ENCODE peak calls at places on chromosome 3, in ten cellular contexts. S is COR-L47; P is D341Med; B is LoVo; M is stimulated activated CD4-positive, alpha-beta T cell treated with anti-CD3 and anti-CD28 coated beads, Interleukin-12 subunit alpha, Interleukin-12 subunit beta, amount 100 ng/mL, for 24 hours; D is cardiac muscle cell; J is activated CD4-positive, alpha-beta T cell treated with anti-CD3 and anti-CD28 coated beads, Interleukin-2, amount 50 U/mL, for 24 hours; V is memory B cell; N is activated gamma-delta T cell treated with Interleukin-2 at 50 U/mL for 16 hours; X is stimulated activated CD8-positive, alpha-beta memory T cell treated with anti-CD3 and anti-CD28 coated beads, Interleukin-4, amount 100 ng/mL, for 1 hour. U is an unnamed sample.

GRCh38 chr3:153513236-153513635 is 351.2 kb downstream of the RAP2B start:
- DNase-seq in S (peak; percentile 10), V (no peak), B (peak; percentile 11), J (no peak), M (no peak), N (no peak), P (no peak), X (no peak), D (peak; percentile 13), U (no peak)

GRCh38 chr3:127135241-127136023 is 57.5 kb upstream of the PRR23E start:
- DNase-seq in X (no peak), B (no peak), S (no peak), D (peak; percentile 32), M (no peak), P (no peak), V (no peak), J (no peak), N (no peak), U (peak; percentile 13)

GRCh38 chr3:17742092-17742836 is at the start of gene TBC1D5:
- DNase-seq in M (peak; percentile 87), V (peak; percentile 90), D (peak; percentile 99), X (peak; percentile 83), N (peak; percentile 87), S (peak; percentile 90), P (peak; percentile 99), J (peak; percentile 75), B (peak; percentile 97), U (peak; percentile 94)

GRCh38 chr3:110783541-110783940 is 288.1 kb upstream of the NECTIN3 start:
- DNase-seq in P (no peak), N (no peak), D (no peak), S (no peak), B (no peak), M (no peak), V (no peak), J (no peak), X (no peak), U (no peak)

GRCh38 chr3:52393959-52394670 is 50.8 kb downstream of the SEMA3G start:
- DNase-seq in S (no peak), N (no peak), D (no peak), M (no peak), J (no peak), V (no peak), B (no peak), X (no peak), P (no peak), U (no peak)

GRCh38 chr3:184619348-184619747 is 57.8 kb downstream of the EPHB3 start:
- DNase-seq in N (peak; percentile 14), P (no peak), M (no peak), J (no peak), D (peak; percentile 25), V (no peak), S (no peak), B (no peak), X (no peak), U (no peak)

GRCh38 chr3:185646382-185647133 is 60.5 kb downstream of the SENP2 start:
- DNase-seq in X (no peak), D (no peak), M (no peak), P (no peak), S (no peak), B (no peak), V (peak; percentile 14), N (no peak), J (no peak), U (no peak)

GRCh38 chr3:14796403-14797077 is 22.2 kb upstream of the FGD5 start:
- DNase-seq in N (no peak), B (no peak), J (no peak), P (no peak), D (no peak), V (no peak), M (no peak), X (no peak), S (no peak), U (peak; percentile 28)

GRCh38 chr3:37477713-37478487 is 303.5 kb upstream of the LRRFIP2 start:
- DNase-seq in S (no peak), M (no peak), V (no peak), X (no peak), B (no peak), N (no peak), P (no peak), D (no peak), J (no peak), U (no peak)

GRCh38 chr3:175208316-175208715 is 349.2 kb downstream of the NAALADL2 start:
- DNase-seq in S (no peak), B (no peak), P (no peak), D (peak; percentile 47), X (no peak), V (no peak), M (no peak), N (no peak), J (no peak), U (no peak)

GRCh38 chr3:24119321-24119751 is 174.2 kb downstream of the NR1D2 start:
- DNase-seq in J (no peak), D (peak; percentile 74), X (no peak), B (peak; percentile 20), N (no peak), S (no peak), P (no peak), V (no peak), M (no peak), U (no peak)

GRCh38 chr3:31275038-31275562 is 257.6 kb upstream of the STT3B start:
- DNase-seq in B (peak; percentile 48), V (no peak), S (no peak), D (peak; percentile 73), J (no peak), N (no peak), X (no peak), M (no peak), P (no peak), U (no peak)

GRCh38 chr3:89434621-89435380 is 327.4 kb downstream of the EPHA3 start:
- DNase-seq in D (peak; percentile 5), P (no peak), B (no peak), V (no peak), X (no peak), J (no peak), N (no peak), S (no peak), M (no peak), U (no peak)